ENCODE peak calls at places on chromosome 11, in four cellular contexts. One of them, this sample, is unnamed.
A peak's percentile ranks its signal among the peaks of the same experiment; 100 is the strongest.

GRCh38 chr11:119373917-119374631 is 7.4 kb downstream of the USP2 start:
- DNase-seq in neuronal stem cell: peak; percentile 82
- DNase-seq in OCI-LY7: peak; percentile 75
- DNase-seq in PC-3: peak; percentile 89
- DNase-seq in this sample: peak; percentile 89

GRCh38 chr11:86132667-86133310 is 63.9 kb upstream of the PICALM start:
- DNase-seq in neuronal stem cell: no peak
- DNase-seq in OCI-LY7: no peak
- DNase-seq in PC-3: no peak
- DNase-seq in this sample: no peak

GRCh38 chr11:113350646-113351045 is 36.3 kb downstream of the TTC12 start:
- DNase-seq in neuronal stem cell: no peak
- DNase-seq in OCI-LY7: no peak
- DNase-seq in PC-3: no peak
- DNase-seq in this sample: no peak

GRCh38 chr11:110951041-110951440 is 238.8 kb upstream of the ARHGAP20 start:
- DNase-seq in neuronal stem cell: no peak
- DNase-seq in OCI-LY7: no peak
- DNase-seq in PC-3: no peak
- DNase-seq in this sample: no peak

GRCh38 chr11:102345923-102346322 is 1.1 kb upstream of the BIRC2 start:
- DNase-seq in neuronal stem cell: peak; percentile 1
- DNase-seq in OCI-LY7: no peak
- DNase-seq in PC-3: peak; percentile 85
- DNase-seq in this sample: no peak

GRCh38 chr11:125228425-125228824 is 63.9 kb downstream of the PKNOX2 start:
- DNase-seq in neuronal stem cell: no peak
- DNase-seq in OCI-LY7: no peak
- DNase-seq in PC-3: no peak
- DNase-seq in this sample: no peak

GRCh38 chr11:120413480-120413879 is 77.3 kb downstream of the ARHGEF12 start:
- DNase-seq in neuronal stem cell: no peak
- DNase-seq in OCI-LY7: no peak
- DNase-seq in PC-3: peak; percentile 79
- DNase-seq in this sample: no peak

GRCh38 chr11:128879817-128880216 is 11.3 kb upstream of the KCNJ5 start:
- DNase-seq in neuronal stem cell: no peak
- DNase-seq in OCI-LY7: no peak
- DNase-seq in PC-3: no peak
- DNase-seq in this sample: no peak

GRCh38 chr11:120153221-120153620 is 15.3 kb upstream of the TRIM29 start:
- DNase-seq in neuronal stem cell: no peak
- DNase-seq in OCI-LY7: no peak
- DNase-seq in PC-3: peak; percentile 68
- DNase-seq in this sample: no peak

GRCh38 chr11:103953797-103954495 is 82.5 kb upstream of the DDI1 start:
- DNase-seq in neuronal stem cell: no peak
- DNase-seq in OCI-LY7: no peak
- DNase-seq in PC-3: no peak
- DNase-seq in this sample: no peak

GRCh38 chr11:72831521-72832300 is 17.5 kb downstream of the ATG16L2 start:
- DNase-seq in neuronal stem cell: peak; percentile 73
- DNase-seq in OCI-LY7: peak; percentile 70
- DNase-seq in PC-3: peak; percentile 76
- DNase-seq in this sample: peak; percentile 90

GRCh38 chr11:89205378-89205777 is 27.7 kb downstream of the TYR start:
- DNase-seq in neuronal stem cell: no peak
- DNase-seq in OCI-LY7: no peak
- DNase-seq in PC-3: peak; percentile 26
- DNase-seq in this sample: no peak

GRCh38 chr11:58330861-58331260 is 28.0 kb downstream of the OR5B17 start:
- DNase-seq in neuronal stem cell: no peak
- DNase-seq in OCI-LY7: no peak
- DNase-seq in PC-3: peak; percentile 42
- DNase-seq in this sample: no peak
- H3K4me2 ChIP-seq in neuronal stem cell: no peak overlapping the region
- H3K4me2 ChIP-seq in OCI-LY7: no peak overlapping the region
- H3K4me2 ChIP-seq in PC-3: no peak overlapping the region
- H3K4me2 ChIP-seq in this sample: no peak overlapping the region

GRCh38 chr11:35343033-35343598 is 76.2 kb downstream of the SLC1A2 start:
- DNase-seq in neuronal stem cell: no peak
- DNase-seq in OCI-LY7: no peak
- DNase-seq in PC-3: no peak
- DNase-seq in this sample: no peak
- H3K4me2 ChIP-seq in neuronal stem cell: no peak overlapping the region
- H3K4me2 ChIP-seq in OCI-LY7: no peak overlapping the region
- H3K4me2 ChIP-seq in PC-3: no peak overlapping the region
- H3K4me2 ChIP-seq in this sample: no peak overlapping the region

DNA sequence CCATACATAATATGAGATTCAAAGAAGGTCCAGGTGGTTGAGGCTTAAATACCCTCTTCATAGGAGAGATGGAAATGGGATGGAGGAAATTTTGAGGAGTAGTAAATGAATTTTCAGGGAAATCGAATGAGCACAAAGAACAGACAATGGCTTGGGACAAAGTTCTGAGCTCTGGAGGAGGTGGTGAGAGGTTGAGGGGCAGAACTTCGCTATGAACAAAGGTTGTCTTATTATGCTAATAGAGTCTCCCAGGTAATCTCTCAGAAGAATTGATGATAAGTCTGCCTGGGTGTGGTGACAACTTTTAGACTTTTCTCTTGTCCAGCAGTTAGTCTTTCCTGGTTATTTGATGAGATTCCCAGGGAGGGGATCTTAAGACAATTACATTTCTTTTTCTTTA is 326.2 kb downstream of the BUD13 start:
- DNase-seq in neuronal stem cell: no peak
- DNase-seq in OCI-LY7: no peak
- DNase-seq in PC-3: no peak
- DNase-seq in this sample: no peak
- H3K4me2 ChIP-seq in neuronal stem cell: no peak overlapping the region
- H3K4me2 ChIP-seq in OCI-LY7: no peak overlapping the region
- H3K4me2 ChIP-seq in PC-3: no peak overlapping the region
- H3K4me2 ChIP-seq in this sample: no peak overlapping the region

DNA sequence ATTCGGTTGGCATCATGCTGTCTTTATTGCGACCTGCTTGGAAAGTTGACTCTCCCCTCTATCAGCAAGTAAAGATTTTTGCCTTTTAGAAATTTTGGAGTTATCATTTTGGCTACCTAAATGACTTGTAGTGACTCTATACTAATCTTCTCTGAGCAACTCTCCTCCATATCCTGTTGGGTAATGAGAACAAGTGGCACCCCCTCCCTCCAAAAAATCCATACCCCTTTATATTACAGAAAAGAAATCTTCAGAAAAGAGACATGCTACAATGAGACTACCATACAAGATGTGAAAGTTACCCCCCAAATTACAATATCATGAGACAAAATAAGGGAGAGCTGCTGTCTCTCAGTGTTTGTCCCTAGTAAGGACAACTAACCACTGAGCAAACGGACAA is 1.2 kb downstream of the JAML start:
- DNase-seq in neuronal stem cell: no peak
- DNase-seq in OCI-LY7: no peak
- DNase-seq in PC-3: no peak
- DNase-seq in this sample: no peak
- H3K4me2 ChIP-seq in neuronal stem cell: no peak overlapping the region
- H3K4me2 ChIP-seq in OCI-LY7: no peak overlapping the region
- H3K4me2 ChIP-seq in PC-3: no peak overlapping the region
- H3K4me2 ChIP-seq in this sample: no peak overlapping the region

GRCh38 chr11:73968356-73968966 is 14.2 kb downstream of the UCP2 start:
- DNase-seq in neuronal stem cell: no peak
- DNase-seq in OCI-LY7: no peak
- DNase-seq in PC-3: no peak
- DNase-seq in this sample: no peak

GRCh38 chr11:73962097-73962705 is 11.4 kb downstream of the DNAJB13 start:
- DNase-seq in neuronal stem cell: no peak
- DNase-seq in OCI-LY7: no peak
- DNase-seq in PC-3: no peak
- DNase-seq in this sample: no peak

GRCh38 chr11:73965764-73966121 is 14.9 kb downstream of the DNAJB13 start:
- DNase-seq in neuronal stem cell: no peak
- DNase-seq in OCI-LY7: no peak
- DNase-seq in PC-3: no peak
- DNase-seq in this sample: peak; percentile 32

GRCh38 chr11:73963861-73964260 is 13.0 kb downstream of the DNAJB13 start:
- DNase-seq in neuronal stem cell: no peak
- DNase-seq in OCI-LY7: no peak
- DNase-seq in PC-3: no peak
- DNase-seq in this sample: no peak

GRCh38 chr11:73965076-73965763 is 14.4 kb downstream of the DNAJB13 start:
- DNase-seq in neuronal stem cell: no peak
- DNase-seq in OCI-LY7: no peak
- DNase-seq in PC-3: peak; percentile 58
- DNase-seq in this sample: peak; percentile 26
- H3K4me2 ChIP-seq in neuronal stem cell: no peak overlapping the region
- H3K4me2 ChIP-seq in OCI-LY7: no peak overlapping the region
- H3K4me2 ChIP-seq in PC-3: peak overlapping the region; percentile 80
- H3K4me2 ChIP-seq in this sample: peak overlapping the region; percentile 25

DNA sequence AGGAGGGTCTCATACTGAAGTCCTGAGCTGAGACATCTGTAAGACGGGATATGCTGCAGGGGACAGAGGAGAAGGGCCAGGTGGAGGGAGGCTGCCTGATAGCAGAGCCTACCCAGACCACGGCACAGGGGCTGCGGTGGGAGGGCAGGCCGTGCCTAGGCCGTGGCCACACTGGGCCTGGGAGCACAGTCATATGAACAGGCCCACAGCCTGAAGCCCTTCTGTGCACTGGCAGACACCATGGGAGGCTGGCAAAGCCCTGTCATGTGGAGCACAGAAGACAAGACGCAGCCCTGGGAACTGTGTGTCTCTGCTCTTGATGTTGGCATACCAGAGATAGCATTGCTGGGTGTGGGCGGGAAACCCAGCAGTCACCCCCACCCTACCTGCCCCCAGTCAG is 3.3 kb downstream of the SPATA19 start:
- DNase-seq in neuronal stem cell: no peak
- DNase-seq in OCI-LY7: no peak
- DNase-seq in PC-3: no peak
- DNase-seq in this sample: no peak
- H3K4me2 ChIP-seq in neuronal stem cell: no peak overlapping the region
- H3K4me2 ChIP-seq in OCI-LY7: no peak overlapping the region
- H3K4me2 ChIP-seq in PC-3: no peak overlapping the region
- H3K4me2 ChIP-seq in this sample: no peak overlapping the region

DNA sequence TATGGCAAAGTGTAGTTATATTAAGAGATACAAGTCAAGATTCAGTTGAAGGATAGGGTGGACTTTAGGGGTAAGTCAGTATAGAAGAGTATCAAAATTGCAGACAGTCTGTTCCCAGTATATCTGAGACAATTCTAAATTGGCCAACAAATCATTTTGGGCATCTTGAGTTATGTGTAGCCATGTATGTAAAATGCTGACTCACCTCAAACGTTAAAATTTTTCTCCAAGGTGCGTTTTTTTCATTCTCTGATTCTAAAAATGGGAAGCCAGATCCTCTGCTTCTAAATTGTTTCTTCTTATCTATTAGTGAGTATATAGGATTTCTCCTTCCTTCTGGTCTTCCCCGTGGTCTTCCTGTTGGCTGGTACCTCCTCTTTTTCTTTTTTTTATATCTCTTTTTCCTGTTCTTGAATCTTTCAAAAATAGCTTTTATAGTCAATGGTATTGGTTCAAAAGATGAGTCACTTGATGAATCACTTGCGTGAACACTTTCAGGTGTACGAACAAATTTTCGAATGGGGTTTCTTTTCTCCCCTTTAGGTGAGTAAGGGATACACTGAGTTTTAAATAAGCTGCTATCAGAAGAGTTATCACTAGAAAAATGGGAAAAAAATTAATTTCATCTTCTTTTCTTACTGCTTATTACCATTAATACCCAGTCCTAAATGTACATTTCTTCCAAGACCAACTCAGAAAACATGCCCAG is 3.2 kb downstream of the TAF1D start:
- DNase-seq in neuronal stem cell: no peak
- DNase-seq in OCI-LY7: no peak
- DNase-seq in PC-3: peak; percentile 87
- DNase-seq in this sample: no peak
- H3K4me2 ChIP-seq in neuronal stem cell: no peak overlapping the region
- H3K4me2 ChIP-seq in OCI-LY7: peak overlapping the region; percentile 87
- H3K4me2 ChIP-seq in PC-3: peak overlapping the region; percentile 95
- H3K4me2 ChIP-seq in this sample: peak overlapping the region; percentile 97

GRCh38 chr11:122305018-122305417 is 189.0 kb upstream of the BLID start:
- DNase-seq in neuronal stem cell: no peak
- DNase-seq in OCI-LY7: no peak
- DNase-seq in PC-3: no peak
- DNase-seq in this sample: no peak

GRCh38 chr11:122307480-122308085 is 191.6 kb upstream of the BLID start:
- DNase-seq in neuronal stem cell: no peak
- DNase-seq in OCI-LY7: no peak
- DNase-seq in PC-3: no peak
- DNase-seq in this sample: no peak

GRCh38 chr11:122306776-122307479 is 190.9 kb upstream of the BLID start:
- DNase-seq in neuronal stem cell: no peak
- DNase-seq in OCI-LY7: no peak
- DNase-seq in PC-3: no peak
- DNase-seq in this sample: no peak

GRCh38 chr11:122308286-122308685 is 192.3 kb upstream of the BLID start:
- DNase-seq in neuronal stem cell: no peak
- DNase-seq in OCI-LY7: no peak
- DNase-seq in PC-3: no peak
- DNase-seq in this sample: no peak

GRCh38 chr11:122305426-122305825 is 189.4 kb upstream of the BLID start:
- DNase-seq in neuronal stem cell: no peak
- DNase-seq in OCI-LY7: no peak
- DNase-seq in PC-3: no peak
- DNase-seq in this sample: no peak
- H3K4me2 ChIP-seq in neuronal stem cell: no peak overlapping the region
- H3K4me2 ChIP-seq in OCI-LY7: no peak overlapping the region
- H3K4me2 ChIP-seq in PC-3: no peak overlapping the region
- H3K4me2 ChIP-seq in this sample: no peak overlapping the region

This sample was measured in neural progenitor cell.